ENCODE peak calls at places on chromosomes 3 and 15, in nine cellular contexts. Q is HCT116, D is transverse colon, T is stomach, H is spleen, M is HepG2, N is breast epithelium, X is sigmoid colon, A is prostate gland. Y is an unnamed sample.

GRCh38 chr15:60079210-60079609 is 75.1 kb downstream of the FOXB1 start:
- DNase-seq in H (no peak), Q (no peak), X (no peak), A (no peak), T (no peak), D (no peak), N (no peak), M (no peak), Y (no peak)

GRCh38 chr3:179082416-179082815 is 10.8 kb upstream of the ZMAT3 start:
- DNase-seq in D (no peak), X (no peak), Q (no peak), T (no peak), H (no peak), A (no peak), N (no peak), M (no peak), Y (no peak)

GRCh38 chr15:68821898-68822380 is 1.2 kb upstream of the ANP32A start:
- DNase-seq in Q (no peak), H (no peak), D (no peak), X (no peak), A (peak), T (no peak), M (peak), N (no peak), Y (peak)

GRCh38 chr3:125116311-125117069 is 60.7 kb upstream of the HEG1 start:
- DNase-seq in T (no peak), D (no peak), M (no peak), N (peak), H (no peak), X (no peak), Q (no peak), A (peak), Y (no peak)

GRCh38 chr15:81955709-81956108 is 90.1 kb downstream of the MEX3B start:
- DNase-seq in H (no peak), N (no peak), X (no peak), M (no peak), A (no peak), Q (no peak), D (no peak), T (no peak), Y (no peak)

GRCh38 chr3:169914321-169914720 is 2.9 kb downstream of the SAMD7 start:
- DNase-seq in T (no peak), X (no peak), N (no peak), A (no peak), H (no peak), M (no peak), D (no peak), Q (no peak), Y (peak)

GRCh38 chr3:111128884-111129283 is 57.3 kb downstream of the NECTIN3 start:
- DNase-seq in N (no peak), M (no peak), A (no peak), T (no peak), Q (no peak), X (no peak), D (no peak), H (no peak), Y (no peak)

GRCh38 chr3:14431556-14431927 is 29.1 kb downstream of the SLC6A6 start:
- DNase-seq in X (no peak), M (no peak), A (no peak), N (no peak), T (no peak), H (peak), Q (no peak), D (peak), Y (no peak)

GRCh38 chr15:74377831-74378766 is 10.7 kb upstream of the CYP11A1 start:
- DNase-seq in Q (no peak), M (no peak), D (no peak), X (peak), T (no peak), N (no peak), H (no peak), A (no peak), Y (no peak)

GRCh38 chr3:106635271-106635670 is 742.0 kb upstream of the CCDC54 start:
- DNase-seq in A (no peak), D (no peak), M (no peak), T (no peak), X (no peak), H (no peak), N (no peak), Q (no peak), Y (no peak)

GRCh38 chr3:123877466-123877865 is 6.7 kb downstream of the MYLK start:
- DNase-seq in A (no peak), T (no peak), Q (no peak), M (no peak), X (no peak), H (no peak), N (no peak), D (no peak), Y (no peak)

GRCh38 chr3:134822065-134822464 is 27.0 kb downstream of the EPHB1 start:
- DNase-seq in T (no peak), M (no peak), A (no peak), Q (no peak), H (no peak), D (no peak), N (no peak), X (no peak), Y (no peak)

GRCh38 chr3:110958476-110959147 is 113.0 kb upstream of the NECTIN3 start:
- DNase-seq in M (no peak), Q (no peak), A (no peak), T (no peak), H (no peak), N (no peak), X (no peak), D (no peak), Y (no peak)

GRCh38 chr15:96693990-96694517 is 363.6 kb downstream of the NR2F2 start:
- DNase-seq in T (no peak), Q (no peak), X (no peak), D (no peak), M (no peak), A (no peak), H (no peak), N (no peak), Y (no peak)

DNA sequence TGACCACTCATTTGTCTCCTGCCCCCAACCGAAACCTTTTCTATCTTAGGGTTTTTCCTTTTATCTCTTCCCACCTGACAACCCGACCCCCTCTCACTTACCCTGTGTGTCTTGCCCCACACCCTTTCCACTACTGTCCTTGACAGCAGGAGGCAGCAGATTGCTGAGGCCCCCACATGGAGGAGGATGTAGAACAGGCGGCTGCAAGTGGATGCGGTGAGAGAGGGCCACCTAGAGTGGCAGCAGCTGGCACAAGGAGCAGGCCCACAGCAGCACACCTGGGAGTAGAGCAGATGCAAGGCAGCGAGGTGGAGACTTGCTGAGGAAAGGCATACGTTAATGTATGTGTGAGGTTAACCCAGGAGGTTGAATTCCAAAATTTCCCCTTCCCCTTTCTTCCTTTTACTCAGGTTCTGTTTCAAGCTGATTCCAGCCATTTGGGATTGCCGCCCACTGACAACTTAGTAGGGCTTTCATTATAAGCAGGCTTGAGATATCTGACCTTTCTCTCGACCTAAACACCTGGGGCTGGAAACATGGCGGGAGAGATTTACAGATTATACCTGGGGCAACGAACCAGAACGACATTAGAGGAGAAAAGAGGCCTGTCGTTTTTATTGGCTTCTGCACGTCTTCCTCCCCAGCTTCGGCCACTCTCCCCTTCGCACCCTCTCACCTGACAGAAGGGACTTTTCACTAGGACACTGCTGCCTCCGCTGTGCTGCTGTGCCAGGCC is 643 bp downstream of the SERINC4 start:
- DNase-seq in M (no peak), Q (no peak), H (no peak), A (peak), N (no peak), D (peak), X (no peak), T (no peak), Y (no peak)
- TF ChIP-seq POLR2AphosphoS5 in M (no peak), Q (no peak), H (peak), A (no peak), N (no peak), D (no peak), X (no peak), T (no peak), Y (no peak)

DNA sequence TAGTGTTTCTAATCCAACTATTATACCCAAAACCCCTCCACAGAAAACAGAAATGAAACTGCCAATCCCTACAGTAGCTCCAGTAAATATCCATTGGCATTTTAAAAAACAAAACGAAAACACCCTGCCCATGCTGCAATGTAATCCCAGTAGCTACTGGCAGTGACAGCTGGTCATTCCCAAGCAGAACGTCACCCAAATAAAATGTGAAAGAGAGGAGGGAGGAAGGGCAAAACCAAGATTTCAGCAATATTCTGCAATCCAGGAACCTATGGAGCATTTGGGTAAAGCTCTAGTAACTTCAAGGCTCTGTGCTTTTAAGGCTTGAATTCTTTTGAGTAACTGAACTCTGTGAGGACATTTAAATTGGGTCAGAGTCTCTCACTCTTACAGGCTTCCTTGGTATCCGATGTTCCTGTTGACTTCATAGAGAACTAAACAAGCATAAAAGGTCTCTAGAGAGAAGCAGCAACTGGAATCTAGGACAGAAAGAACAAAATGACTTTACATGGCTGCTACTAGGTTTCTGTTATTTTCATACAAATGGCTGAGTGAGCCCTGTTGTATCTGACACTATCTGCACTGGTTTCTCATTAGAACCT is 136.2 kb downstream of the TNIK start:
- DNase-seq in T (no peak), A (no peak), Q (no peak), D (no peak), X (no peak), N (no peak), H (no peak), M (no peak), Y (no peak)
- TF ChIP-seq POLR2A in T (no peak), A (no peak), Q (no peak), D (no peak), X (no peak), N (no peak), H (no peak), M (no peak), Y (no peak)

GRCh38 chr3:131532645-131533044 is 29.9 kb upstream of the MRPL3 start:
- DNase-seq in A (no peak), X (no peak), M (no peak), D (no peak), N (no peak), T (no peak), Q (no peak), H (no peak), Y (no peak)
- TF ChIP-seq POLR2AphosphoS5 in A (no peak), X (no peak), M (no peak), D (no peak), N (no peak), T (no peak), Q (no peak), H (no peak), Y (no peak)

DNA sequence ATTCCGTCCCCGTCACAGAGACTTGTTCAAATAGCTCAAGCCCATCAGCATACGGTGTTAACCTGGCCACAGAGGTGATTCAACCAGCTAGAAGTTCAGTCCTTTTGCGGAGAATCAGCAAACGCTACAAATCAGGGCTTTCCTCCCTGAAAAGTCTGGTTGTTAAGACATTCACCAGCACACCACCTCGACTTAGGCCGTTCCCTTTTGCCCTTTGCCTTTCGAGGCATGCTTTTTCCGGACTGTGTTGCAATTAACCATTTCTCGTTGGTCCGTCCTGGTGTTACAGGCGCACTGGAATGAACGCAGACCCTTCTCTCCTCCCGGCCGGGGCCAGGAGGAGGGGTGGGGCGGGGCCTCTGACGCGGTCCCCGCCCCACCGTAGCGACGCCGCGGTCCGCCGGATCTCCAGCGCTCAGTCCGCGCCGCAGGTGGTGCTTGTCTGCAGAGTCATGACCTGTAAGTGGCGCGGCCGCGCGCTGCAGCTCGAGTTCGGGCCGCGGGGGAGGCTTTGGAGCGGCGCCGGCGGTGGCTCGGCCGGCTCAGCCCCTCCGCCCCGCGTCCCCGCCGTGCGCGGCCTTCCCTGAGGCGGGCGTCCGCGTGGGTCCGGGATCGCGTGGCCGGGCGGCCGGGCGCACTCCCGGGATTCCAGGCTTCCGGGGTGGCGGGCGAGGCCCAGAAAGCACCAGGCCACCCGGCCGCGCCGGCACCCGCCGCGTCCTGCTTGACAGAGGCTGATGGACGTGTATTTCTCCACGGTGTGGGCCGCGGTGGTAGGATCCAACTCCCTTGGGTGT is at the start of gene NIT2:
- DNase-seq in Q (peak), A (peak), D (peak), N (peak), T (peak), H (peak), X (peak), M (peak), Y (peak)
- TF ChIP-seq POLR2A in Q (peak), A (peak), D (no peak), N (no peak), T (no peak), H (no peak), X (no peak), M (peak), Y (peak)

GRCh38 chr3:38313685-38314084 is 31.6 kb downstream of the SLC22A14 start:
- DNase-seq in Q (no peak), D (no peak), A (no peak), M (no peak), H (no peak), N (no peak), T (no peak), X (no peak), Y (no peak)

GRCh38 chr3:38311474-38311873 is 29.4 kb downstream of the SLC22A14 start:
- DNase-seq in D (no peak), A (no peak), H (no peak), M (no peak), Q (no peak), N (no peak), X (no peak), T (no peak), Y (no peak)

GRCh38 chr3:38313263-38313662 is 31.2 kb downstream of the SLC22A14 start:
- DNase-seq in M (no peak), T (no peak), Q (no peak), N (no peak), D (no peak), H (no peak), A (no peak), X (no peak), Y (no peak)

GRCh38 chr3:38312356-38312755 is 30.3 kb downstream of the SLC22A14 start:
- DNase-seq in T (no peak), Q (no peak), A (no peak), H (no peak), D (no peak), X (no peak), N (no peak), M (no peak), Y (no peak)

DNA sequence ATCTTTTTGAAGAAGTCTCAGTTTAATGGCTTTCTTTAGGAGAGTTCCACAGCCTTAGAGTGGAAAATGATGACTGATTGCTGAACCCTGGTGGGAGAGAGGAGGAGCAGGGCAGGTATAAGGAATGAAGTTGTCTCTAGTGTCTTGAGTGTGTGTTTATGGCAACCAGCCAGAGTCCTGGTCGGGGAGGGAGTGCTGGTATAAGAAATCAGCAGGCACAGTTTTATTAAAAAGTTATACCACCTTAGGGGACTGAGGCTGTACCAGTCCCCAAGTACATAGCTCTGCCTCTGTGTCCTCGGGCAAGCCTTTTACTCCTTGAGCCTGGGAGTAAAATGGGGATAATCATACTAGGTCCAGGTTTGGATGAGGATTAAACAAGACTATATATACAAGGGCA is 29.8 kb downstream of the SLC22A14 start:
- DNase-seq in M (no peak), X (no peak), H (no peak), D (no peak), Q (no peak), T (no peak), A (no peak), N (no peak), Y (no peak)
- TF ChIP-seq POLR2AphosphoS5 in M (no peak), X (no peak), H (no peak), D (no peak), Q (no peak), T (no peak), A (no peak), N (no peak), Y (no peak)

GRCh38 chr15:49327927-49328326 is 95.1 kb upstream of the FGF7 start:
- DNase-seq in D (no peak), T (no peak), Q (no peak), H (no peak), N (no peak), X (no peak), M (no peak), A (no peak), Y (no peak)

GRCh38 chr15:49330166-49330565 is 92.9 kb upstream of the FGF7 start:
- DNase-seq in X (no peak), A (no peak), M (no peak), T (no peak), D (no peak), H (no peak), N (no peak), Q (no peak), Y (no peak)

GRCh38 chr15:49328941-49329340 is 94.1 kb upstream of the FGF7 start:
- DNase-seq in D (no peak), Q (no peak), H (no peak), T (no peak), N (no peak), A (no peak), M (no peak), X (no peak), Y (no peak)

DNA sequence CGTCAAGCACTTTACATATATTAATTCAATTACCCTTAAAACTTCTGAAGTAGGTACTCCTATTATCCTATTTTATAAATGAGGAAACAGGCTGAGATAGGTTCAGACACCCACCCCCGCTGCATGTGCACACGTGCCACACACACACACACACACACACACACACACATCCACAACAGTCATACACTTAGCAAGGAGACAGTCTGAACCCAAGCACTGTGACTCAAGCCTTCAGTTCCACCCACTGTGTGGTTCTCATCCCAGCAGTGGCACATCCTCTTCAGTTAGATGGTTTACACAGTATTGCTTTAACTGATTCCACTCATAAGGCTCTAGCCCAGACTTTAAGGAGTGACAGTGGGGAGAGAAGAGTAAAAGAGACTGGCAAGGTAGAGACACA is 91.1 kb upstream of the FGF7 start:
- DNase-seq in T (no peak), M (no peak), D (no peak), X (no peak), Q (no peak), A (no peak), H (no peak), N (no peak), Y (no peak)
- TF ChIP-seq POLR2A in T (no peak), M (no peak), D (no peak), X (no peak), Q (no peak), A (no peak), H (no peak), N (no peak), Y (no peak)

GRCh38 chr3:45131201-45131600 is 15.0 kb downstream of the CDCP1 start:
- DNase-seq in H (no peak), D (no peak), A (no peak), T (no peak), Q (no peak), M (no peak), X (no peak), N (no peak), Y (no peak)
- TF ChIP-seq POLR2AphosphoS5 in H (no peak), D (no peak), A (no peak), T (no peak), Q (no peak), M (no peak), X (no peak), N (no peak), Y (no peak)